ENCODE peak calls at places on chromosomes 16 and 17, in eight cellular contexts. U is GM12878, T is astrocyte, O is Peyer's patch, Z is heart left ventricle, R is H7, L is mesendoderm, B is left ventricle myocardium inferior. X is an unnamed sample.

GRCh38 chr16:54870151-54870550 is 60.5 kb upstream of the IRX5 start:
- DNase-seq in U (no peak), T (no peak), O (no peak), Z (no peak), R (no peak), L (no peak), B (no peak), X (no peak)

GRCh38 chr16:66692341-66692740 is 4.2 kb downstream of the CMTM4 start:
- DNase-seq in U (no peak), T (no peak), O (no peak), Z (no peak), R (no peak), L (peak; percentile 40), B (no peak), X (no peak)

GRCh38 chr16:9279661-9280060 is 188.2 kb downstream of the HAPSTR1 start:
- DNase-seq in U (no peak), T (no peak), O (no peak), Z (no peak), R (no peak), L (no peak), B (no peak), X (no peak)

GRCh38 chr16:1923299-1924034 is 5.3 kb upstream of the HS3ST6 start:
- DNase-seq in U (no peak), T (no peak), O (no peak), Z (peak; percentile 71), R (peak; percentile 90), L (peak; percentile 87), B (no peak), X (peak; percentile 36)

GRCh38 chr16:10373556-10373955 is 12.3 kb upstream of the ATF7IP2 start:
- DNase-seq in U (no peak), T (no peak), O (no peak), Z (no peak), R (no peak), L (no peak), B (no peak), X (no peak)

GRCh38 chr17:71237903-71238538 is 882.8 kb upstream of the SOX9 start:
- DNase-seq in U (no peak), T (peak; percentile 68), O (no peak), Z (no peak), R (no peak), L (peak; percentile 11), B (no peak), X (no peak)

GRCh38 chr17:44848961-44849489 is 1.3 kb downstream of the HIGD1B start:
- DNase-seq in U (no peak), T (no peak), O (no peak), Z (no peak), R (peak; percentile 53), L (no peak), B (no peak), X (no peak)

GRCh38 chr16:47317465-47318240 is 143.2 kb downstream of the ITFG1 start:
- DNase-seq in U (no peak), T (no peak), O (no peak), Z (no peak), R (no peak), L (peak; percentile 8), B (no peak), X (no peak)

GRCh38 chr17:740240-741055 is 8.1 kb downstream of the TLCD3A start:
- DNase-seq in U (peak; percentile 66), T (no peak), O (peak; percentile 60), Z (no peak), R (peak; percentile 2), L (no peak), B (no peak), X (no peak)

GRCh38 chr17:21277332-21277731 is 7.2 kb upstream of the MAP2K3 start:
- DNase-seq in U (no peak), T (no peak), O (no peak), Z (no peak), R (no peak), L (no peak), B (no peak), X (no peak)

GRCh38 chr17:80845863-80846671 is 145.6 kb upstream of the CHMP6 start:
- DNase-seq in U (no peak), T (no peak), O (peak; percentile 44), Z (peak; percentile 36), R (peak; percentile 51), L (no peak), B (no peak), X (no peak)

GRCh38 chr17:43531955-43532354 is 14.2 kb downstream of the ETV4 start:
- DNase-seq in U (no peak), T (no peak), O (no peak), Z (no peak), R (no peak), L (no peak), B (no peak), X (no peak)

GRCh38 chr16:67883872-67884261 is 818 bp upstream of the NRN1L start:
- DNase-seq in U (no peak), T (no peak), O (peak; percentile 74), Z (peak; percentile 80), R (peak; percentile 97), L (peak; percentile 73), B (peak; percentile 54), X (peak; percentile 18)

GRCh38 chr17:28685366-28685765 is 23.4 kb downstream of the SUPT6H start:
- DNase-seq in U (no peak), T (no peak), O (no peak), Z (no peak), R (no peak), L (no peak), B (no peak), X (no peak)

GRCh38 chr17:63774141-63774981 is at the start of gene DDX42:
- DNase-seq in U (no peak), T (peak; percentile 52), O (peak; percentile 39), Z (peak; percentile 93), R (peak; percentile 94), L (peak; percentile 72), B (peak; percentile 90), X (peak; percentile 71)

GRCh38 chr16:65123846-65124513 is 2.1 kb upstream of the CDH11 start:
- DNase-seq in U (no peak), T (no peak), O (no peak), Z (no peak), R (no peak), L (peak; percentile 5), B (no peak), X (no peak)

GRCh38 chr16:68786685-68787418 is 49.8 kb downstream of the CDH1 start:
- DNase-seq in U (no peak), T (peak; percentile 98), O (no peak), Z (no peak), R (no peak), L (no peak), B (no peak), X (peak; percentile 15)

GRCh38 chr16:15672514-15673167 is 22.6 kb downstream of the NDE1 start:
- DNase-seq in U (no peak), T (peak; percentile 98), O (peak; percentile 80), Z (peak; percentile 90), R (no peak), L (peak; percentile 3), B (peak; percentile 91), X (peak; percentile 97)
- H3K4me3 ChIP-seq in U (no peak overlapping the region), T (peak overlapping the region; percentile 11), O (no peak overlapping the region), Z (peak overlapping the region; percentile 38), R (no peak overlapping the region), L (no peak overlapping the region), B (peak overlapping the region; percentile 50), X (no peak overlapping the region)

GRCh38 chr17:79530361-79531105 is 80.3 kb downstream of the RBFOX3 start:
- DNase-seq in U (no peak), T (no peak), O (no peak), Z (peak; percentile 33), R (no peak), L (no peak), B (no peak), X (no peak)

GRCh38 chr17:79531696-79532095 is 79.2 kb downstream of the RBFOX3 start:
- DNase-seq in U (no peak), T (no peak), O (no peak), Z (peak; percentile 26), R (no peak), L (no peak), B (no peak), X (no peak)

GRCh38 chr17:79532107-79532790 is 78.6 kb downstream of the RBFOX3 start:
- DNase-seq in U (no peak), T (no peak), O (no peak), Z (peak; percentile 49), R (no peak), L (no peak), B (no peak), X (no peak)

GRCh38 chr17:79529661-79530081 is 81.2 kb downstream of the RBFOX3 start:
- DNase-seq in U (no peak), T (no peak), O (no peak), Z (peak; percentile 19), R (no peak), L (no peak), B (no peak), X (no peak)

GRCh38 chr17:79531191-79531590 is 79.7 kb downstream of the RBFOX3 start:
- DNase-seq in U (no peak), T (no peak), O (no peak), Z (peak; percentile 30), R (no peak), L (no peak), B (no peak), X (no peak)
- H3K27me3 ChIP-seq in U (no peaks in the 10 kb centered on the region), T (peaks cover 2% of the 10 kb centered on the region), O (no peaks in the 10 kb centered on the region), Z (peaks cover 10% of the 10 kb centered on the region), R (no peaks in the 10 kb centered on the region), L (no peaks in the 10 kb centered on the region), B (peaks cover 100% of the 10 kb centered on the region), X (peaks cover 25% of the 10 kb centered on the region)

GRCh38 chr16:12750554-12750918 is 53.2 kb downstream of the CPPED1 start:
- DNase-seq in U (no peak), T (no peak), O (no peak), Z (no peak), R (no peak), L (no peak), B (no peak), X (no peak)

GRCh38 chr16:12752159-12752558 is 51.5 kb downstream of the CPPED1 start:
- DNase-seq in U (no peak), T (no peak), O (no peak), Z (no peak), R (no peak), L (peak; percentile 21), B (no peak), X (no peak)

GRCh38 chr16:12749076-12749475 is 54.6 kb downstream of the CPPED1 start:
- DNase-seq in U (no peak), T (no peak), O (no peak), Z (no peak), R (no peak), L (no peak), B (no peak), X (no peak)

GRCh38 chr16:12744860-12745259 is 58.8 kb downstream of the CPPED1 start:
- DNase-seq in U (no peak), T (no peak), O (no peak), Z (no peak), R (no peak), L (no peak), B (no peak), X (no peak)

DNA sequence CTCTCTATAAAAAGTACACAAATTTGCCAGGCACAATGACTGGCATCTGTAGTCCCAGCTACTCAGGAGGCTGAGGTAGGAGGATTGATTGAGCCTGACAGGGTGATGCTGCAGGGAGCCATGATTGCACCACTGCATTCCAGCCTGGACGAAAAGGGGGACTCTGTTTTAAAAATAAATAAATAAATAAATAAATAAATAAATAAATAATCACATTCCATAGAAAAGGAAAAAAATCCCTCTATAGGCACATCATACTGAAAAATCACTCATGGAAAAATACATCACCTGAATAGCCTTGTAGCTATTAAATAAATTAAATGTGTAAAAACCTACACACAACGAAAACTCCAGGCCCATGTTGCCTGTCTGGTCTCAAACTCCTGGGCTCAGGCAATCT is 56.4 kb downstream of the CPPED1 start:
- DNase-seq in U (no peak), T (no peak), O (no peak), Z (no peak), R (no peak), L (no peak), B (no peak), X (no peak)
- H3K4me3 ChIP-seq in U (no peak overlapping the region), T (no peak overlapping the region), O (no peak overlapping the region), Z (no peak overlapping the region), R (no peak overlapping the region), L (no peak overlapping the region), B (no peak overlapping the region), X (no peak overlapping the region)

GRCh38 chr17:35449371-35449931 is 885 bp upstream of the SLFN13 start:
- DNase-seq in U (no peak), T (peak; percentile 27), O (peak; percentile 53), Z (peak; percentile 57), R (peak; percentile 61), L (peak; percentile 42), B (peak; percentile 22), X (peak; percentile 50)
- H3K27me3 ChIP-seq in U (no peaks in the 10 kb centered on the region), T (peaks cover 78% of the 10 kb centered on the region), O (no peaks in the 10 kb centered on the region), Z (no peaks in the 10 kb centered on the region), R (peaks cover 34% of the 10 kb centered on the region), L (peaks cover 7% of the 10 kb centered on the region), B (peaks cover 64% of the 10 kb centered on the region), X (no peaks in the 10 kb centered on the region)

X was measured in MG63.